ENCODE peak calls at places on chromosomes 1 and 21, in six cellular contexts. E, L, H, N, I and V are unnamed samples. For H3K27me3, the result is how much of the 10 kb centered on the place peaks cover.

GRCh38 chr21:39628380-39628779 is 15.6 kb downstream of the B3GALT5 start:
- DNase-seq in E (no peak), L (no peak), H (no peak), N (no peak), I (no peak), V (no peak)

GRCh38 chr1:75276385-75276784 is 142.2 kb downstream of the LHX8 start:
- DNase-seq in E (no peak), L (no peak), H (no peak), N (no peak), I (no peak), V (no peak)

GRCh38 chr1:154353460-154353904 is 28.2 kb downstream of the ATP8B2 start:
- DNase-seq in E (no peak), L (peak), H (peak), N (no peak), I (peak), V (no peak)

GRCh38 chr1:42950146-42950480 is 8.6 kb downstream of the SLC2A1 start:
- DNase-seq in E (no peak), L (no peak), H (no peak), N (no peak), I (no peak), V (no peak)

GRCh38 chr1:111778541-111779051 is 22.9 kb downstream of the DDX20 start:
- DNase-seq in E (no peak), L (no peak), H (no peak), N (no peak), I (peak), V (no peak)

GRCh38 chr21:41620541-41620940 is 112.6 kb upstream of the TMPRSS2 start:
- DNase-seq in E (no peak), L (no peak), H (no peak), N (no peak), I (no peak), V (no peak)

GRCh38 chr1:112686835-112687234 is 12.4 kb downstream of the MOV10 start:
- DNase-seq in E (no peak), L (no peak), H (no peak), N (no peak), I (no peak), V (no peak)

GRCh38 chr1:160777486-160778089 is 18.4 kb upstream of the LY9 start:
- DNase-seq in E (peak), L (peak), H (peak), N (no peak), I (peak), V (peak)

GRCh38 chr1:77850082-77850481 is 38.3 kb upstream of the NEXN start:
- DNase-seq in E (no peak), L (no peak), H (no peak), N (no peak), I (no peak), V (no peak)

DNA sequence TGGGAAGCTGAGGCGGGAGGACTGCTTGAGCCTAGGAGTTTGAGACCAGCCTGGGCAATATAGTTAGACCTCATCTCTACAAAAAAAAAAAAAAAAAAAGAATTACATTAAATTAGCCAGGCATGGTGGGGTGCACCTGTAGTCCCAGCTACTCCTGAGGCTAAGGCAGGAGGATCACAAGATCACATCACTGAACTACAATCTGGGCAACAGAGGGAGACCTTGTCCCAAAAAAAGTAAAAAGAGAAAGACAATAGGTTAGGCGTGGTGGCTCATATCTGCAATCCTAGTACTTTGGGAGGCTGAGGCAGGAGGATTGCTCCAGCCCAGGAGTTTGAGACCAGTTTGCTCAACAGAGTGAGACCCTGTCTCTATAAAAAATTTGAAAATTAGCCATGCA is 130.3 kb downstream of the TIAM1 start:
- DNase-seq in E (no peak), L (no peak), H (no peak), N (no peak), I (no peak), V (no peak)
- TF ChIP-seq CTCF in E (peak), L (peak), H (no peak), N (no peak), I (peak), V (no peak)

GRCh38 chr1:10694274-10694632 is 102.2 kb downstream of the CASZ1 start:
- DNase-seq in E (no peak), L (no peak), H (peak), N (no peak), I (peak), V (peak)
- H3K27ac ChIP-seq in E (no peak), L (no peak), H (peak), N (peak), I (no peak), V (no peak)

GRCh38 chr1:3068400-3069361 is at the start of gene PRDM16:
- DNase-seq in E (no peak), L (peak), H (peak), N (peak), I (peak), V (no peak)

GRCh38 chr1:3067671-3068399 is 1.2 kb upstream of the PRDM16 start:
- DNase-seq in E (no peak), L (no peak), H (no peak), N (no peak), I (peak), V (no peak)

GRCh38 chr1:3070654-3071506 is 1.9 kb downstream of the PRDM16 start:
- DNase-seq in E (no peak), L (no peak), H (no peak), N (no peak), I (peak), V (no peak)

GRCh38 chr1:3070304-3070653 is 1.3 kb downstream of the PRDM16 start:
- DNase-seq in E (no peak), L (no peak), H (no peak), N (no peak), I (no peak), V (no peak)

GRCh38 chr1:3069491-3070303 is 694 bp downstream of the PRDM16 start:
- DNase-seq in E (no peak), L (peak), H (peak), N (peak), I (peak), V (no peak)
- H3K27me3 ChIP-seq in E (under half), L (under half), H (half or more), N (under half), I (half or more), V (half or more)

GRCh38 chr1:226645279-226645976 is 93.7 kb downstream of the ITPKB start:
- DNase-seq in E (no peak), L (no peak), H (no peak), N (no peak), I (no peak), V (no peak)
- TF ChIP-seq CTCF in E (no peak), L (no peak), H (no peak), N (no peak), I (no peak), V (no peak)

GRCh38 chr1:11024545-11024944 is 12.1 kb downstream of the TARDBP start:
- DNase-seq in E (no peak), L (no peak), H (no peak), N (no peak), I (no peak), V (no peak)
- H3K27ac ChIP-seq in E (no peak), L (no peak), H (no peak), N (no peak), I (peak), V (no peak)